ENCODE peak calls at places on chromosomes 5 and 9, in eight cellular contexts. V is RPMI8226; D is fibroblast of the aortic adventitia; I is SK-MEL-5; L is dermis blood vessel endothelial cell; A is stimulated activated CD4-positive, alpha-beta T cell treated with anti-CD3 and anti-CD28 coated beads, Interleukin-4, amount 100 ng/mL, for 4 hours; W is activated CD4-positive, alpha-beta memory T cell treated with anti-CD3 and anti-CD28 coated beads for 36 hours; B is NCI-H1105 treated with DMSO at 0.1 percent for 48 hours. O is an unnamed sample.

GRCh38 chr5:39519566-39520231 is 94.9 kb upstream of the DAB2 start:
- DNase-seq in V (no peak), D (peak; percentile 81), I (no peak), L (peak; percentile 32), A (no peak), W (no peak), B (no peak), O (peak; percentile 64)

GRCh38 chr9:134321957-134322741 is 4.1 kb upstream of the RXRA start:
- DNase-seq in V (peak; percentile 50), D (no peak), I (no peak), L (no peak), A (no peak), W (no peak), B (no peak), O (no peak)

GRCh38 chr9:95516736-95517558 is at the start of gene PTCH1:
- DNase-seq in V (peak; percentile 36), D (peak; percentile 53), I (peak; percentile 28), L (peak; percentile 55), A (peak; percentile 42), W (peak; percentile 44), B (no peak), O (no peak)

GRCh38 chr5:39482098-39482497 is 57.3 kb upstream of the DAB2 start:
- DNase-seq in V (no peak), D (no peak), I (no peak), L (no peak), A (no peak), W (no peak), B (no peak), O (no peak)

GRCh38 chr9:109561137-109561536 is 63.0 kb upstream of the PTPN3 start:
- DNase-seq in V (no peak), D (no peak), I (no peak), L (no peak), A (no peak), W (no peak), B (no peak), O (no peak)

GRCh38 chr9:104923740-104924139 is 4.2 kb downstream of the ABCA1 start:
- DNase-seq in V (no peak), D (peak; percentile 37), I (no peak), L (no peak), A (no peak), W (no peak), B (no peak), O (no peak)

GRCh38 chr9:86079421-86080111 is 19.8 kb downstream of the GOLM1 start:
- DNase-seq in V (no peak), D (peak; percentile 37), I (no peak), L (no peak), A (no peak), W (no peak), B (no peak), O (no peak)

GRCh38 chr9:129412814-129413536 is 207.9 kb downstream of the C9orf50 start:
- DNase-seq in V (peak; percentile 72), D (peak; percentile 87), I (peak; percentile 61), L (peak; percentile 83), A (peak; percentile 49), W (peak; percentile 64), B (peak; percentile 61), O (peak; percentile 71)

GRCh38 chr5:16234598-16234997 is 55.0 kb upstream of the MARCHF11 start:
- DNase-seq in V (no peak), D (no peak), I (peak; percentile 43), L (no peak), A (no peak), W (no peak), B (no peak), O (no peak)

O was measured in skeletal muscle cell.